ENCODE peak calls at places on chromosome 12, in eight cellular contexts. R is right lobe of liver; Y is CD8-positive, alpha-beta T cell; B is left ventricle myocardium inferior; N is BE2C; E is heart right ventricle; L is IMR-90; H is stomach. U is an unnamed sample. For H3K36me3 and H3K27me3, the result is how much of the 10 kb centered on the place peaks cover.

GRCh38 chr12:126342866-126343265 is 1277.6 kb downstream of the AACS start:
- DNase-seq in H (no peak), E (no peak), Y (no peak), L (no peak), N (no peak), B (no peak), R (no peak), U (no peak)

GRCh38 chr12:24991209-24992049 is 42.5 kb upstream of the BCAT1 start:
- DNase-seq in L (peak), Y (no peak), N (no peak), B (no peak), E (no peak), R (no peak), H (no peak), U (peak)

GRCh38 chr12:89709157-89709993 is 737 bp upstream of the ATP2B1 start:
- DNase-seq in B (peak), R (peak), E (peak), L (peak), Y (peak), H (peak), N (peak), U (peak)

GRCh38 chr12:107309020-107309419 is 215.7 kb upstream of the CRY1 start:
- DNase-seq in R (no peak), N (no peak), B (no peak), H (no peak), L (no peak), E (no peak), Y (no peak), U (no peak)

GRCh38 chr12:82329508-82329907 is 28.7 kb downstream of the CCDC59 start:
- DNase-seq in R (no peak), E (no peak), L (no peak), H (no peak), B (no peak), Y (no peak), N (no peak), U (no peak)

GRCh38 chr12:85182699-85183098 is 97.3 kb upstream of the ALX1 start:
- DNase-seq in Y (no peak), N (no peak), L (no peak), H (no peak), R (no peak), E (no peak), B (no peak), U (no peak)

GRCh38 chr12:124837958-124838803 is 25.5 kb downstream of the SCARB1 start:
- DNase-seq in H (peak), Y (no peak), L (peak), E (peak), N (peak), R (peak), B (peak), U (peak)

GRCh38 chr12:12718853-12719252 is 1.7 kb downstream of the CDKN1B start:
- DNase-seq in R (no peak), E (no peak), Y (no peak), N (peak), B (no peak), L (peak), H (no peak), U (peak)

GRCh38 chr12:19129486-19130223 is at the start of gene PLEKHA5:
- DNase-seq in E (peak), N (peak), H (peak), L (peak), R (peak), B (peak), Y (no peak), U (no peak)

GRCh38 chr12:76643438-76643837 is 83.9 kb upstream of the OSBPL8 start:
- DNase-seq in Y (no peak), L (peak), N (no peak), R (no peak), B (no peak), E (no peak), H (no peak), U (peak)

GRCh38 chr12:97203408-97203807 is 259.2 kb upstream of the RMST start:
- DNase-seq in H (no peak), B (no peak), R (no peak), L (no peak), Y (no peak), N (no peak), E (no peak), U (no peak)

GRCh38 chr12:52391618-52392002 is 6.2 kb upstream of the KRT84 start:
- DNase-seq in E (peak), H (peak), N (peak), L (no peak), Y (no peak), R (no peak), B (peak), U (peak)

GRCh38 chr12:10214877-10215267 is 2.2 kb downstream of the GABARAPL1 start:
- DNase-seq in N (no peak), H (no peak), E (no peak), L (no peak), Y (no peak), R (no peak), B (no peak), U (no peak)

GRCh38 chr12:49055978-49056754 is 4.4 kb downstream of the KMT2D start:
- DNase-seq in H (peak), R (peak), Y (no peak), N (peak), E (peak), L (peak), B (peak), U (peak)

GRCh38 chr12:123041042-123041531 is 60.6 kb downstream of the ARL6IP4 start:
- DNase-seq in B (no peak), E (no peak), N (peak), L (no peak), R (no peak), H (no peak), Y (no peak), U (no peak)

GRCh38 chr12:113818278-113818677 is 147.8 kb downstream of the RBM19 start:
- DNase-seq in R (no peak), L (peak), H (no peak), E (no peak), Y (no peak), B (no peak), N (no peak), U (no peak)

GRCh38 chr12:117036046-117036445 is 63.2 kb downstream of the TESC start:
- DNase-seq in R (no peak), Y (no peak), N (no peak), H (no peak), L (no peak), B (peak), E (peak), U (no peak)

GRCh38 chr12:99137124-99137845 is 492.2 kb downstream of the APAF1 start:
- DNase-seq in B (no peak), N (no peak), Y (no peak), L (no peak), H (no peak), R (no peak), E (no peak), U (no peak)
- TF ChIP-seq CTCF in B (no peak), N (no peak), Y (no peak), L (no peak), H (no peak), R (no peak), E (no peak), U (no peak)

GRCh38 chr12:67299936-67300335 is 30.8 kb downstream of the CAND1 start:
- DNase-seq in Y (no peak), R (no peak), N (no peak), B (no peak), E (no peak), L (no peak), H (no peak), U (no peak)

GRCh38 chr12:67306712-67307111 is 37.6 kb downstream of the CAND1 start:
- DNase-seq in N (no peak), H (no peak), E (no peak), L (no peak), R (no peak), B (no peak), Y (no peak), U (no peak)

GRCh38 chr12:67299526-67299925 is 30.4 kb downstream of the CAND1 start:
- DNase-seq in R (no peak), E (no peak), Y (no peak), L (no peak), H (no peak), B (no peak), N (no peak), U (no peak)

GRCh38 chr12:67305544-67305943 is 36.4 kb downstream of the CAND1 start:
- DNase-seq in H (no peak), B (no peak), L (no peak), Y (no peak), R (no peak), N (no peak), E (no peak), U (no peak)

GRCh38 chr12:67302162-67302561 is 33.0 kb downstream of the CAND1 start:
- DNase-seq in H (no peak), R (no peak), Y (no peak), B (no peak), E (no peak), L (no peak), N (no peak), U (peak)
- H3K36me3 ChIP-seq in H (half or more), R (under half), Y (under half), B (half or more), E (under half), L (under half), N (half or more), U (under half)

GRCh38 chr12:120684523-120684932 is 2.4 kb upstream of the MLEC start:
- DNase-seq in L (peak), N (no peak), E (no peak), H (no peak), B (no peak), Y (no peak), R (no peak), U (peak)
- H3K27me3 ChIP-seq in L (under half), N (under half), E (under half), H (under half), B (under half), Y (under half), R (under half), U (under half)

DNA sequence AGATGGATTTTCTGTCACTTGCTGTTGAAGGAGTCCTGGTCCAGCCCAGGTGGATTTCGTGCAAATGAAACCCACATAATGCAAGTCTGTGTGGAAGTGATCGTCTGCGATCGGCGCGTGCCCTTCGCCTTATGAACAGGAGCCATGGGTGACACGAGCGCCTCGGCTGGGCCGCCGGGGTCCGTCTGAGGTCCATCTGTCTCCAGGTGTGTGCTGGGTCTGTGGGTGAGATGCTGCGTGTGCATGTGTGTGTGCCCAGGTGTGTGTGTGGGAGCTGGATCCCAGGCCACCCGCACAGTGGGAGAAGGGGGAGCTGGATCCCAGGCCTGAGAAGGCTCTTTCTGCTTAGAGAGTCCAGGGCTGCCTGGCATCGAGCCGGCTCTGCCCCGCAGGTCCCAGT is 53.8 kb downstream of the GALNT9 start:
- DNase-seq in B (no peak), E (no peak), H (no peak), L (no peak), Y (no peak), R (no peak), N (no peak), U (no peak)
- TF ChIP-seq CTCF in B (no peak), E (no peak), H (no peak), L (no peak), Y (no peak), R (no peak), N (no peak), U (no peak)